ENCODE peak calls at places on chromosome 6, in six cellular contexts. One of them, this sample, is unnamed.

GRCh38 chr6:156848533-156848932 is 71.4 kb downstream of the ARID1B start:
- DNase-seq in CD4-positive, alpha-beta T cell: no peak
- DNase-seq in T-helper 2 cell: no peak
- DNase-seq in iPS-NIHi11: no peak
- DNase-seq in stimulated activated CD8-positive, alpha-beta memory T cell treated with anti-CD3 and anti-CD28 coated beads, Interleukin-2, amount 100 ng/mL, for 48 hours: no peak
- DNase-seq in activated effector memory CD4-positive, alpha-beta T cell treated with Interleukin-2 at 50 U/mL for 16 hours: no peak
- DNase-seq in this sample: no peak

GRCh38 chr6:106513813-106514212 is 115.5 kb downstream of the RTN4IP1 start:
- DNase-seq in activated effector memory CD4-positive, alpha-beta T cell treated with Interleukin-2 at 50 U/mL for 16 hours: no peak
- DNase-seq in CD4-positive, alpha-beta T cell: no peak
- DNase-seq in stimulated activated CD8-positive, alpha-beta memory T cell treated with anti-CD3 and anti-CD28 coated beads, Interleukin-2, amount 100 ng/mL, for 48 hours: no peak
- DNase-seq in T-helper 2 cell: no peak
- DNase-seq in iPS-NIHi11: no peak
- DNase-seq in this sample: no peak

GRCh38 chr6:42742116-42742894 is 3.6 kb downstream of the TBCC start:
- DNase-seq in CD4-positive, alpha-beta T cell: no peak
- DNase-seq in activated effector memory CD4-positive, alpha-beta T cell treated with Interleukin-2 at 50 U/mL for 16 hours: no peak
- DNase-seq in T-helper 2 cell: no peak
- DNase-seq in iPS-NIHi11: no peak
- DNase-seq in stimulated activated CD8-positive, alpha-beta memory T cell treated with anti-CD3 and anti-CD28 coated beads, Interleukin-2, amount 100 ng/mL, for 48 hours: no peak
- DNase-seq in this sample: peak; percentile 90

GRCh38 chr6:46410330-46410953 is 80.8 kb downstream of the RCAN2 start:
- DNase-seq in stimulated activated CD8-positive, alpha-beta memory T cell treated with anti-CD3 and anti-CD28 coated beads, Interleukin-2, amount 100 ng/mL, for 48 hours: no peak
- DNase-seq in activated effector memory CD4-positive, alpha-beta T cell treated with Interleukin-2 at 50 U/mL for 16 hours: no peak
- DNase-seq in CD4-positive, alpha-beta T cell: no peak
- DNase-seq in T-helper 2 cell: no peak
- DNase-seq in iPS-NIHi11: peak; percentile 30
- DNase-seq in this sample: peak; percentile 53

GRCh38 chr6:142408409-142408808 is 106.6 kb downstream of the ADGRG6 start:
- DNase-seq in stimulated activated CD8-positive, alpha-beta memory T cell treated with anti-CD3 and anti-CD28 coated beads, Interleukin-2, amount 100 ng/mL, for 48 hours: no peak
- DNase-seq in iPS-NIHi11: no peak
- DNase-seq in T-helper 2 cell: no peak
- DNase-seq in activated effector memory CD4-positive, alpha-beta T cell treated with Interleukin-2 at 50 U/mL for 16 hours: no peak
- DNase-seq in CD4-positive, alpha-beta T cell: no peak
- DNase-seq in this sample: no peak

GRCh38 chr6:53112871-53113270 is 35.8 kb downstream of the GCM1 start:
- DNase-seq in T-helper 2 cell: no peak
- DNase-seq in iPS-NIHi11: no peak
- DNase-seq in CD4-positive, alpha-beta T cell: no peak
- DNase-seq in activated effector memory CD4-positive, alpha-beta T cell treated with Interleukin-2 at 50 U/mL for 16 hours: no peak
- DNase-seq in stimulated activated CD8-positive, alpha-beta memory T cell treated with anti-CD3 and anti-CD28 coated beads, Interleukin-2, amount 100 ng/mL, for 48 hours: no peak
- DNase-seq in this sample: no peak

GRCh38 chr6:64258752-64259151 is 623.1 kb downstream of the PHF3 start:
- DNase-seq in activated effector memory CD4-positive, alpha-beta T cell treated with Interleukin-2 at 50 U/mL for 16 hours: no peak
- DNase-seq in CD4-positive, alpha-beta T cell: no peak
- DNase-seq in iPS-NIHi11: no peak
- DNase-seq in stimulated activated CD8-positive, alpha-beta memory T cell treated with anti-CD3 and anti-CD28 coated beads, Interleukin-2, amount 100 ng/mL, for 48 hours: no peak
- DNase-seq in T-helper 2 cell: no peak
- DNase-seq in this sample: no peak

GRCh38 chr6:45653117-45653883 is 275.6 kb upstream of the SUPT3H start:
- DNase-seq in stimulated activated CD8-positive, alpha-beta memory T cell treated with anti-CD3 and anti-CD28 coated beads, Interleukin-2, amount 100 ng/mL, for 48 hours: no peak
- DNase-seq in activated effector memory CD4-positive, alpha-beta T cell treated with Interleukin-2 at 50 U/mL for 16 hours: no peak
- DNase-seq in T-helper 2 cell: no peak
- DNase-seq in CD4-positive, alpha-beta T cell: no peak
- DNase-seq in iPS-NIHi11: no peak
- DNase-seq in this sample: no peak

This sample was measured in amniotic epithelial cell.